ENCODE peak calls at places on chromosomes 6 and 20, in seven cellular contexts. G is GDM1, N is GM04503, J is MCF 10A, V is HFFc6, I is hepatic stellate cell, A is NCI-H1694 treated with DMSO at 0.1 percent for 48 hours. T is an unnamed sample.

GRCh38 chr6:52515219-52515960 is 61.5 kb downstream of the TRAM2 start:
- DNase-seq in G (no peak), N (no peak), J (no peak), V (no peak), I (no peak), A (no peak), T (no peak)

GRCh38 chr6:75524322-75524972 is 30.8 kb upstream of the FILIP1 start:
- DNase-seq in G (no peak), N (peak; percentile 47), J (peak; percentile 62), V (peak; percentile 86), I (peak; percentile 59), A (no peak), T (no peak)

GRCh38 chr6:111841822-111842221 is 31.4 kb downstream of the FYN start:
- DNase-seq in G (peak; percentile 76), N (no peak), J (no peak), V (no peak), I (peak; percentile 60), A (no peak), T (no peak)

GRCh38 chr20:37527638-37528441 is at the start of gene BLCAP:
- DNase-seq in G (peak; percentile 71), N (peak; percentile 43), J (peak; percentile 90), V (peak; percentile 83), I (peak; percentile 95), A (peak; percentile 82), T (peak; percentile 78)

GRCh38 chr6:8225113-8225512 is 122.8 kb upstream of the EEF1E1 start:
- DNase-seq in G (no peak), N (no peak), J (peak; percentile 14), V (no peak), I (no peak), A (no peak), T (no peak)

GRCh38 chr6:159761135-159761872 is 541 bp upstream of the ACAT2 start:
- DNase-seq in G (no peak), N (no peak), J (peak; percentile 14), V (no peak), I (peak; percentile 7), A (no peak), T (no peak)

GRCh38 chr6:17280138-17280537 is 1.0 kb upstream of the RBM24 start:
- DNase-seq in G (no peak), N (no peak), J (no peak), V (no peak), I (no peak), A (no peak), T (no peak)

GRCh38 chr6:109523478-109523877 is 40.5 kb upstream of the ZBTB24 start:
- DNase-seq in G (no peak), N (peak; percentile 67), J (peak; percentile 82), V (peak; percentile 36), I (no peak), A (no peak), T (no peak)

GRCh38 chr6:90256698-90257485 is 39.8 kb downstream of the BACH2 start:
- DNase-seq in G (no peak), N (peak; percentile 14), J (peak; percentile 32), V (peak; percentile 59), I (no peak), A (no peak), T (no peak)

GRCh38 chr6:90021701-90022100 is 127.4 kb downstream of the GJA10 start:
- DNase-seq in G (no peak), N (no peak), J (no peak), V (no peak), I (no peak), A (peak; percentile 18), T (no peak)

GRCh38 chr6:128617285-128617684 is 96.9 kb upstream of the PTPRK start:
- DNase-seq in G (no peak), N (no peak), J (no peak), V (no peak), I (no peak), A (no peak), T (no peak)

GRCh38 chr20:50774515-50774914 is 20.3 kb upstream of the BCAS4 start:
- DNase-seq in G (no peak), N (no peak), J (no peak), V (no peak), I (no peak), A (no peak), T (no peak)

GRCh38 chr6:36692220-36692619 is 5.4 kb upstream of the RAB44 start:
- DNase-seq in G (peak; percentile 38), N (no peak), J (no peak), V (no peak), I (no peak), A (no peak), T (no peak)

GRCh38 chr20:59006167-59006863 is 739 bp downstream of the CTSZ start:
- DNase-seq in G (no peak), N (no peak), J (peak; percentile 32), V (peak; percentile 19), I (peak; percentile 75), A (no peak), T (no peak)

GRCh38 chr6:36685926-36686667 is 7.6 kb downstream of the CDKN1A start:
- DNase-seq in G (no peak), N (no peak), J (no peak), V (no peak), I (no peak), A (no peak), T (no peak)

GRCh38 chr6:87501809-87502572 is 29.2 kb downstream of the SLC35A1 start:
- DNase-seq in G (no peak), N (no peak), J (no peak), V (no peak), I (no peak), A (no peak), T (no peak)

GRCh38 chr20:51769941-51770615 is 1.9 kb upstream of the ATP9A start:
- DNase-seq in G (no peak), N (no peak), J (no peak), V (peak; percentile 45), I (no peak), A (no peak), T (no peak)

GRCh38 chr6:82006027-82006738 is 241.4 kb downstream of the IBTK start:
- DNase-seq in G (peak; percentile 27), N (no peak), J (peak; percentile 51), V (peak; percentile 48), I (no peak), A (no peak), T (peak; percentile 3)

GRCh38 chr6:42333622-42334021 is 116.0 kb upstream of the MRPS10 start:
- DNase-seq in G (no peak), N (no peak), J (no peak), V (no peak), I (no peak), A (no peak), T (no peak)